ENCODE peak calls at places on chromosomes 7 and 10, in four cellular contexts. One of them, this sample, is unnamed. For H3K27me3, the result is how much of the 10 kb centered on the place peaks cover.

GRCh38 chr7:158555034-158555520 is 32.5 kb downstream of the PTPRN2 start:
- DNase-seq in mammary epithelial cell: no peak
- DNase-seq in tibial nerve: no peak
- DNase-seq in spleen: no peak
- DNase-seq in this sample: no peak

GRCh38 chr10:125414998-125415397 is 254.6 kb upstream of the CTBP2 start:
- DNase-seq in mammary epithelial cell: no peak
- DNase-seq in tibial nerve: no peak
- DNase-seq in spleen: no peak
- DNase-seq in this sample: peak

GRCh38 chr10:102660891-102661613 is 16.8 kb downstream of the TRIM8 start:
- DNase-seq in tibial nerve: no peak
- DNase-seq in spleen: peak
- DNase-seq in mammary epithelial cell: no peak
- DNase-seq in this sample: no peak

GRCh38 chr10:79113827-79114226 is 45.1 kb downstream of the ZMIZ1 start:
- DNase-seq in spleen: no peak
- DNase-seq in mammary epithelial cell: no peak
- DNase-seq in tibial nerve: no peak
- DNase-seq in this sample: no peak

GRCh38 chr7:45663167-45663921 is 89.2 kb downstream of the ADCY1 start:
- DNase-seq in spleen: no peak
- DNase-seq in mammary epithelial cell: no peak
- DNase-seq in tibial nerve: no peak
- DNase-seq in this sample: peak

GRCh38 chr10:70917635-70918034 is 29.3 kb upstream of the PCBD1 start:
- DNase-seq in spleen: peak
- DNase-seq in mammary epithelial cell: no peak
- DNase-seq in tibial nerve: no peak
- DNase-seq in this sample: no peak

GRCh38 chr10:86711957-86712708 is 43.8 kb downstream of the LDB3 start:
- DNase-seq in mammary epithelial cell: peak
- DNase-seq in spleen: peak
- DNase-seq in tibial nerve: peak
- DNase-seq in this sample: no peak

GRCh38 chr7:4739528-4739992 is 35.9 kb upstream of the AP5Z1 start:
- DNase-seq in spleen: no peak
- DNase-seq in tibial nerve: no peak
- DNase-seq in mammary epithelial cell: no peak
- DNase-seq in this sample: peak

GRCh38 chr7:128188396-128189230 is 52.5 kb upstream of the LEP start:
- DNase-seq in mammary epithelial cell: no peak
- DNase-seq in spleen: peak
- DNase-seq in tibial nerve: no peak
- DNase-seq in this sample: no peak

GRCh38 chr7:51428226-51428887 is 111.7 kb upstream of the COBL start:
- DNase-seq in tibial nerve: no peak
- DNase-seq in spleen: no peak
- DNase-seq in mammary epithelial cell: no peak
- DNase-seq in this sample: peak

GRCh38 chr7:97078023-97078988 is 39.2 kb upstream of the SDHAF3 start:
- DNase-seq in mammary epithelial cell: no peak
- DNase-seq in spleen: no peak
- DNase-seq in tibial nerve: no peak
- DNase-seq in this sample: no peak

GRCh38 chr10:20879136-20879535 is 18.0 kb downstream of the NEBL start:
- DNase-seq in spleen: no peak
- DNase-seq in mammary epithelial cell: no peak
- DNase-seq in tibial nerve: no peak
- DNase-seq in this sample: no peak

GRCh38 chr7:98598846-98599615 is 18.1 kb upstream of the NPTX2 start:
- DNase-seq in tibial nerve: no peak
- DNase-seq in spleen: no peak
- DNase-seq in mammary epithelial cell: no peak
- DNase-seq in this sample: no peak

GRCh38 chr7:26166681-26167266 is 14.8 kb downstream of the NFE2L3 start:
- DNase-seq in spleen: no peak
- DNase-seq in mammary epithelial cell: no peak
- DNase-seq in tibial nerve: no peak
- DNase-seq in this sample: no peak

GRCh38 chr10:114518401-114519305 is 114.4 kb upstream of the AFAP1L2 start:
- DNase-seq in mammary epithelial cell: no peak
- DNase-seq in tibial nerve: no peak
- DNase-seq in spleen: no peak
- DNase-seq in this sample: no peak

GRCh38 chr7:44783407-44783806 is 13.1 kb upstream of the PPIA start:
- DNase-seq in mammary epithelial cell: no peak
- DNase-seq in tibial nerve: no peak
- DNase-seq in spleen: no peak
- DNase-seq in this sample: no peak

GRCh38 chr10:43074409-43074808 is 2.5 kb upstream of the RET start:
- DNase-seq in tibial nerve: no peak
- DNase-seq in spleen: peak
- DNase-seq in mammary epithelial cell: no peak
- DNase-seq in this sample: no peak

GRCh38 chr7:1011297-1012003 is 28.5 kb downstream of the CYP2W1 start:
- DNase-seq in tibial nerve: no peak
- DNase-seq in spleen: no peak
- DNase-seq in mammary epithelial cell: no peak
- DNase-seq in this sample: no peak

GRCh38 chr7:47579458-47579857 is 2.5 kb downstream of the TNS3 start:
- DNase-seq in spleen: no peak
- DNase-seq in tibial nerve: no peak
- DNase-seq in mammary epithelial cell: no peak
- DNase-seq in this sample: no peak

GRCh38 chr7:2436341-2437104 is 33.1 kb downstream of the CHST12 start:
- DNase-seq in tibial nerve: no peak
- DNase-seq in mammary epithelial cell: no peak
- DNase-seq in spleen: no peak
- DNase-seq in this sample: no peak

GRCh38 chr7:50552921-50553320 is 12.3 kb downstream of the DDC start:
- DNase-seq in tibial nerve: no peak
- DNase-seq in mammary epithelial cell: peak
- DNase-seq in spleen: no peak
- DNase-seq in this sample: peak

GRCh38 chr7:140639366-140640053 is 1.1 kb downstream of the DENND2A start:
- DNase-seq in spleen: peak
- DNase-seq in mammary epithelial cell: no peak
- DNase-seq in tibial nerve: peak
- DNase-seq in this sample: peak

GRCh38 chr7:152173372-152174070 is 148.0 kb downstream of the GALNT11 start:
- DNase-seq in tibial nerve: no peak
- DNase-seq in mammary epithelial cell: no peak
- DNase-seq in spleen: no peak
- DNase-seq in this sample: no peak

GRCh38 chr7:151392002-151392401 is 17.8 kb downstream of the WDR86 start:
- DNase-seq in mammary epithelial cell: no peak
- DNase-seq in tibial nerve: no peak
- DNase-seq in spleen: peak
- DNase-seq in this sample: no peak

GRCh38 chr7:29597266-29597665 is 33.6 kb downstream of the PRR15 start:
- DNase-seq in spleen: no peak
- DNase-seq in tibial nerve: no peak
- DNase-seq in mammary epithelial cell: no peak
- DNase-seq in this sample: no peak

GRCh38 chr10:114755537-114755936 is 66.0 kb upstream of the FHIP2A start:
- DNase-seq in tibial nerve: no peak
- DNase-seq in mammary epithelial cell: no peak
- DNase-seq in spleen: no peak
- DNase-seq in this sample: no peak

GRCh38 chr10:93299606-93300353 is 182.4 kb downstream of the MYOF start:
- DNase-seq in spleen: no peak
- DNase-seq in mammary epithelial cell: no peak
- DNase-seq in tibial nerve: no peak
- DNase-seq in this sample: no peak

GRCh38 chr10:104937528-104937927 is 296.4 kb downstream of the SORCS3 start:
- DNase-seq in spleen: no peak
- DNase-seq in tibial nerve: no peak
- DNase-seq in mammary epithelial cell: peak
- DNase-seq in this sample: no peak

GRCh38 chr7:31933481-31933880 is 136.7 kb downstream of the PDE1C start:
- DNase-seq in spleen: no peak
- DNase-seq in mammary epithelial cell: no peak
- DNase-seq in tibial nerve: no peak
- DNase-seq in this sample: no peak

GRCh38 chr7:2870471-2870941 is 26.4 kb upstream of the GNA12 start:
- DNase-seq in mammary epithelial cell: peak
- DNase-seq in spleen: peak
- DNase-seq in tibial nerve: peak
- DNase-seq in this sample: peak

GRCh38 chr7:20331231-20331880 is 656 bp downstream of the ITGB8 start:
- DNase-seq in mammary epithelial cell: no peak
- DNase-seq in spleen: peak
- DNase-seq in tibial nerve: peak
- DNase-seq in this sample: peak

GRCh38 chr10:5862360-5862929 is 27.2 kb downstream of the ANKRD16 start:
- DNase-seq in mammary epithelial cell: no peak
- DNase-seq in tibial nerve: no peak
- DNase-seq in spleen: no peak
- DNase-seq in this sample: no peak

GRCh38 chr10:73824146-73824725 is 12.8 kb upstream of the NDST2 start:
- DNase-seq in spleen: no peak
- DNase-seq in mammary epithelial cell: no peak
- DNase-seq in tibial nerve: no peak
- DNase-seq in this sample: no peak

GRCh38 chr10:110777661-110778060 is 94.1 kb upstream of the PDCD4 start:
- DNase-seq in mammary epithelial cell: no peak
- DNase-seq in spleen: no peak
- DNase-seq in tibial nerve: no peak
- DNase-seq in this sample: no peak

GRCh38 chr10:22911889-22912762 is 15.7 kb upstream of the ARMC3 start:
- DNase-seq in mammary epithelial cell: no peak
- DNase-seq in spleen: no peak
- DNase-seq in tibial nerve: no peak
- DNase-seq in this sample: peak

DNA sequence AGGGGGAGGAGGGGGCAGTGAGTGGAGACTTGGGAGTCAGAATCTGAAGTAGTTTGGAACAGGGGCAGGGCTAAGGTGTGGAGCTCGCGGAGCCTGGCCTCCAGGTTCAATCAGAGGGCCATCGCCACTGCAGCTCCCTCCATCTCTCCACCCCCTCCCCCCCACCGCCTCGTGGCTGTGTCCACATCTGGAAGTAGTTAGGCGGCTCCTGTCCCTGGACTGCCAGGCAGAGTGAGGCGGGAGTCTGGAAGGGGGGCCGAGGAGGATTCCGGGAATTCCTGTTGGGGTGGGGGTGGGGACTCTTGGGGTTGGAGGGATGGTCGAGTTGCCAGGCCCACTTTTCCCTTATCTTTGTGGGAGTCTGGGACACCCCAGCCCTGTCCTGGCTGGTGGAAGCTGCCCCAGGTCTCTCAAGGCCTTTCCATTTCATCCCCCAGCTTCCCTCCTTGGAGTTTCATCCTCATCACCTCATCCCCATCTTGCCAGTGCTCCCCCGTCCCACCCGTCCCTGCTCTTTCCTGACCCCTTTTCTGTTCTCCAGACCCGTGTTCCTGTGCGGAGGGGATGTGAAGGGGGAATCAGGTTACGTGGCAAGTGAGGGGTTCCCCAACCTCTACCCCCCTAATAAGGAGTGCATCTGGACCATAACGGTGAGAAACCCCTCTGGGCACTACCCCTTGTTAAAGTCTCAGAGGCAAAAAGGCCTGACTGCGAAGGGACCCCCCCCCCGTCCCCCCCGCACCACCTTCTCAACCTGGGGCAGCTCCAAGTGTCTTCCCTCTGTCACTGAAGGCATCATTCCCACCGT is 930 bp downstream of the PCOLCE start:
- DNase-seq in mammary epithelial cell: no peak
- DNase-seq in tibial nerve: peak
- DNase-seq in spleen: no peak
- DNase-seq in this sample: peak
- H3K4me3 ChIP-seq in mammary epithelial cell: no peak
- H3K4me3 ChIP-seq in tibial nerve: peak
- H3K4me3 ChIP-seq in spleen: no peak
- H3K4me3 ChIP-seq in this sample: peak

DNA sequence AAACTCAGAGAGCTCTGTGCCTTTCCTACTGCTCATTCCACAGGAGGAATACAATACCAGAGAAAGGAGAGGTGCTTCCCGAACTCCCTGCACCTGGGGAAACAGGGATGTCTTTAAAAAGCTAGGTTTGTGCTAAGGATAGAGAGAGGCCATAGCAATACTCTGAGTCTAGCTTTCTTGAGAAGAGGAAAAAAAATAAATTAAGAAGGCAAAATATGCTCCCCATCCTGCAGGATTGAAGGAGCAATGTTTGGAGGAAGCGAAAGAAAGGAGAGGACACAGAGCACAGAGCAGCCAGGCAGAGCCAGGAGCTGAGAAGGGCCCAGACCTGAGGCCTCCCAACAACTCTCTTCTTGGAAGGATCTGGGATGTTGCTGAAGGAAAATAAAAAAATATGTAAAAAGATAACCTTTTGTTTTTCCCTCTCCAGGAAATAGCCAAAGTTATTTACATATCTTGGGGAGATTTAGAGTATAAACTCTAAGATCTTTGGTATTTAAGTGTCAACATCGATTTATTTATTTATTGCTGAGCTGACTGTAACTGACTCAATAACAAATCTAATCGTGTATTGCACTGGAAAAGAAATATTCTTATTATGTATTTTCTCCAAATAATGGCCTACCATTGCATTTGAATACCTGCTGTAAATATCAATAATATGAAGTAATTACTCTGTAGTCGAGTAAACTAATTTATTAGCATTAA is 1.6 kb upstream of the HOXA11 start:
- DNase-seq in tibial nerve: no peak
- DNase-seq in mammary epithelial cell: no peak
- DNase-seq in spleen: peak
- DNase-seq in this sample: no peak
- H3K27me3 ChIP-seq in tibial nerve: half or more
- H3K27me3 ChIP-seq in mammary epithelial cell: under half
- H3K27me3 ChIP-seq in spleen: under half
- H3K27me3 ChIP-seq in this sample: half or more

GRCh38 chr10:91700273-91700672 is 67.4 kb upstream of the PPP1R3C start:
- DNase-seq in spleen: no peak
- DNase-seq in tibial nerve: no peak
- DNase-seq in mammary epithelial cell: no peak
- DNase-seq in this sample: no peak
- H3K4me3 ChIP-seq in spleen: no peak
- H3K4me3 ChIP-seq in tibial nerve: no peak
- H3K4me3 ChIP-seq in mammary epithelial cell: no peak
- H3K4me3 ChIP-seq in this sample: no peak

DNA sequence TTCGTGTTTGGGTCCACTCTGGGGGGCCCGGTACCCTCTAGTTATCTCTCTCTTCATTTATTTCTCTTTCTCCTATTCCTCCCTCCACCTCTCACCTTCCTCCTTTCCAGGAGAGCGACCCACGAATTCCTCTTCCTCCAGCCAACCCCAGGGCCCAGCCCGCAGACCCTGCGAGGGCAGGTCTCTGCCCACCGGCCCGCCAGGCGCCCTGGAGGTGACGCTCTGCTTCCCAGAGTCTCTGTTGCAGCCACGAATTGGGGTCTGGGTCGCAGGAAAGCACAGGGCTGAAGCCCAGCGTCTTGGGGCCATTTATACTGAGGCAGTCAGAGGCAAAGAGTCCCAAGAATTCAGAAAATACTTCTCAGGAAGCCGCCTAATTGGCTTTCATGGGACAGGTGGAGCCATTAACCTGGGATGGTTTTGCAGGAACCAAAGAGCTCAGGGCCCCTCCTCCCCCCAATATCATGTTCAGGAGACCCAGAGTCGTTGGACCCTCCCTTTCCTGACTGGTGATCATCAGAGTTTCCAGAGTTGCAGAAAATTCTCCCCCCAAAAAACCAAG is 2.7 kb upstream of the EN2 start:
- DNase-seq in spleen: peak
- DNase-seq in tibial nerve: no peak
- DNase-seq in mammary epithelial cell: no peak
- DNase-seq in this sample: no peak
- H3K27me3 ChIP-seq in spleen: under half
- H3K27me3 ChIP-seq in tibial nerve: half or more
- H3K27me3 ChIP-seq in mammary epithelial cell: half or more
- H3K27me3 ChIP-seq in this sample: half or more

This sample was measured in brain microvascular endothelial cell.